ENCODE peak calls at places on chromosomes 12 and 14, in six cellular contexts. B is H9, Z is A549, O is suprapubic skin, H is WERI-Rb-1, M is B cell. W is an unnamed sample.

GRCh38 chr12:57341275-57341990 is 89.4 kb downstream of the R3HDM2 start:
- DNase-seq in O (no peak), B (no peak), Z (peak), H (no peak), M (no peak), W (no peak)

GRCh38 chr12:49066120-49066519 is 3.7 kb downstream of the RHEBL1 start:
- DNase-seq in Z (no peak), B (no peak), M (no peak), O (no peak), H (no peak), W (no peak)

GRCh38 chr14:74525361-74525851 is 31.8 kb downstream of the ISCA2 start:
- DNase-seq in H (no peak), O (no peak), B (no peak), M (no peak), Z (no peak), W (no peak)

GRCh38 chr12:89319111-89319510 is 33.2 kb downstream of the DUSP6 start:
- DNase-seq in H (peak), O (no peak), M (no peak), B (no peak), Z (no peak), W (peak)

GRCh38 chr14:63578300-63578699 is 35.1 kb upstream of the PPP2R5E start:
- DNase-seq in O (no peak), Z (no peak), H (no peak), M (no peak), B (no peak), W (no peak)

GRCh38 chr12:123089631-123090353 is 61.1 kb downstream of the PITPNM2 start:
- DNase-seq in M (no peak), H (no peak), O (no peak), Z (peak), B (no peak), W (peak)

GRCh38 chr14:39425947-39426346 is 6.3 kb downstream of the FBXO33 start:
- DNase-seq in M (no peak), O (no peak), B (no peak), Z (no peak), H (no peak), W (no peak)

GRCh38 chr14:25463475-25463874 is 413.5 kb upstream of the STXBP6 start:
- DNase-seq in H (no peak), O (no peak), Z (no peak), M (no peak), B (no peak), W (no peak)

GRCh38 chr14:90676859-90677258 is 139.4 kb downstream of the TTC7B start:
- DNase-seq in Z (no peak), M (no peak), O (no peak), B (no peak), H (no peak), W (no peak)

GRCh38 chr14:87368751-87369150 is 624.2 kb downstream of the GALC start:
- DNase-seq in O (no peak), B (no peak), H (no peak), Z (no peak), M (no peak), W (no peak)

GRCh38 chr12:121538699-121539061 is 42.1 kb downstream of the KDM2B start:
- DNase-seq in B (peak), Z (peak), M (no peak), H (peak), O (no peak), W (peak)

GRCh38 chr14:42110167-42110566 is 503.5 kb downstream of the LRFN5 start:
- DNase-seq in B (peak), M (no peak), O (no peak), H (peak), Z (peak), W (peak)

GRCh38 chr12:54734196-54734950 is 86.2 kb upstream of the DCD start:
- DNase-seq in H (no peak), B (no peak), O (no peak), Z (no peak), M (no peak), W (no peak)

GRCh38 chr12:65823481-65824313 is 586 bp upstream of the HMGA2 start:
- DNase-seq in O (no peak), H (peak), B (peak), M (peak), Z (peak), W (peak)

GRCh38 chr12:121724930-121725329 is 12.4 kb downstream of the TMEM120B start:
- DNase-seq in O (no peak), B (no peak), M (no peak), Z (no peak), H (no peak), W (no peak)

GRCh38 chr12:42130670-42131402 is 13.8 kb downstream of the GXYLT1 start:
- DNase-seq in B (no peak), O (no peak), H (no peak), M (no peak), Z (no peak), W (peak)

GRCh38 chr12:57755454-57756372 is 810 bp downstream of the MARCHF9 start:
- DNase-seq in O (no peak), Z (no peak), M (peak), H (no peak), B (no peak), W (no peak)

GRCh38 chr12:87344699-87345098 is 684.5 kb downstream of the C12orf50 start:
- DNase-seq in O (no peak), Z (peak), B (no peak), M (no peak), H (no peak), W (peak)

GRCh38 chr12:126481688-126482087 is 1416.5 kb downstream of the AACS start:
- DNase-seq in M (no peak), H (no peak), Z (no peak), O (no peak), B (no peak), W (no peak)

GRCh38 chr14:72706485-72706884 is 187.4 kb downstream of the DPF3 start:
- DNase-seq in O (no peak), M (no peak), B (no peak), Z (no peak), H (no peak), W (no peak)

GRCh38 chr12:80846930-80847329 is 90.8 kb downstream of the LIN7A start:
- DNase-seq in O (no peak), Z (no peak), H (no peak), M (no peak), B (no peak), W (no peak)

GRCh38 chr14:58878740-58879139 is 241.0 kb downstream of the DACT1 start:
- DNase-seq in H (no peak), B (no peak), Z (no peak), O (no peak), M (no peak), W (no peak)

GRCh38 chr14:58887931-58888330 is 250.2 kb downstream of the DACT1 start:
- DNase-seq in Z (no peak), M (no peak), O (no peak), B (no peak), H (no peak), W (no peak)

GRCh38 chr14:58882577-58883018 is 244.8 kb downstream of the DACT1 start:
- DNase-seq in M (no peak), Z (no peak), O (no peak), B (no peak), H (no peak), W (peak)

GRCh38 chr14:58881433-58881832 is 243.7 kb downstream of the DACT1 start:
- DNase-seq in B (no peak), Z (no peak), H (no peak), O (no peak), M (no peak), W (no peak)

GRCh38 chr14:58884442-58884841 is 246.7 kb downstream of the DACT1 start:
- DNase-seq in O (no peak), M (no peak), H (no peak), Z (peak), B (no peak), W (no peak)
- TF ChIP-seq CTCF in O (no peak), M (no peak), H (peak), Z (peak), B (peak), W (no peak)

GRCh38 chr12:119720349-119720748 is 52.4 kb downstream of the PRKAB1 start:
- DNase-seq in H (no peak), O (no peak), M (no peak), B (no peak), Z (no peak), W (no peak)
- TF ChIP-seq CTCF in H (no peak), O (no peak), M (no peak), B (no peak), Z (no peak), W (no peak)

DNA sequence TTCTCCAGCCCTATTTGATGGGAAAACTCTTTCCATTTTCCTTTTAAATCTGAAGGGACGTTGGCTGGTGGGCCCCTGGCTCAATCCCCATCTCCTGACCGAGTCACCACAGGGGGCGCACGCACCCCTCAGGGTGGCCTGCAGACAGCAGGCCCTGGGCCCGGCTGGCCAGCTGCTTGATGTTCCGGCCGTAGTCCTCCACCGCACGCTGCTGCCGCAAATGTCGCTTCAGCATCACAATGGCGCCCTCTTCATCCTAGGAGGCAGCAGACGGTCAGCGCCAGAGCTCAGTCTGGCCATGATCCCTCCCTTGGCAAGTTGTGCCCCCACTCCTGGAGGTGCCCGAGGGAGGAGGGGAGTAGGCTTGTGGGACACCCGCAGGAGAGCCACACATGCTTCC is 70.0 kb downstream of the PLEKHG3 start:
- DNase-seq in B (no peak), M (no peak), O (no peak), Z (no peak), H (no peak), W (no peak)
- TF ChIP-seq CTCF in B (no peak), M (no peak), O (no peak), Z (no peak), H (no peak), W (no peak)

GRCh38 chr14:23307687-23308644 is 1.3 kb downstream of the BCL2L2 start:
- DNase-seq in B (no peak), M (no peak), H (no peak), Z (peak), O (peak), W (peak)

GRCh38 chr14:23308721-23309445 is 2.2 kb downstream of the BCL2L2 start:
- DNase-seq in H (no peak), M (no peak), Z (no peak), B (no peak), O (no peak), W (no peak)

GRCh38 chr14:23306113-23306411 is 571 bp upstream of the BCL2L2 start:
- DNase-seq in B (no peak), M (no peak), Z (no peak), H (no peak), O (no peak), W (no peak)

GRCh38 chr14:23306412-23307145 is at the start of gene BCL2L2:
- DNase-seq in B (peak), M (peak), Z (peak), O (peak), H (peak), W (peak)

GRCh38 chr14:23307146-23307447 is 464 bp downstream of the BCL2L2 start:
- DNase-seq in O (no peak), B (no peak), M (no peak), H (no peak), Z (no peak), W (no peak)
- TF ChIP-seq CTCF in O (no peak), B (no peak), M (no peak), H (no peak), Z (no peak), W (no peak)

GRCh38 chr14:51139221-51139681 is 44.3 kb upstream of the TRIM9 start:
- DNase-seq in H (peak), O (no peak), Z (no peak), M (no peak), B (no peak), W (peak)
- TF ChIP-seq CTCF in H (no peak), O (no peak), Z (no peak), M (no peak), B (no peak), W (no peak)

GRCh38 chr12:31324116-31324844 is 1.7 kb downstream of the SINHCAF start:
- DNase-seq in Z (peak), M (peak), H (peak), O (peak), B (peak), W (peak)
- TF ChIP-seq CTCF in Z (no peak), M (peak), H (peak), O (no peak), B (peak), W (no peak)

DNA sequence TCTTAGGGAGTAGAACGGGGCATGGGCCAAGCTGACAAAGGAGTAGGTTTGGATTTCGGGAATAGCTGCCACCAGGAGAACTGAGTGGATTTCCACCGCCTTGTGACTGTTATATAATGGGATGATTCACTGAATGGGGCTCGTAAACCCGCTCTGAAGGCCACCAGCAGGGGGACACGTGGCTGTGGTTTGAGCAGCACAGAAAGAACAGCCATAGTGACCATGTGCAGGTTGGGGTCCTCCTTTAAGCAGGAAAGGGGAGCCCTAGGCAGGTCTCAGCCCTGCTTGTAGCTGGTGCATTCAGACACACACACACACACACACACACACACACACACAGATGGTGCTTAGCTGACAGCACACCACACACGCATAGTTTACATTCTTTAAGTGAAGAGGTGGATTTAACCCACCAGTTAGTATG is 8.6 kb upstream of the ASB2 start:
- DNase-seq in H (peak), B (peak), O (no peak), Z (peak), M (no peak), W (peak)
- TF ChIP-seq CTCF in H (peak), B (peak), O (peak), Z (peak), M (no peak), W (peak)

GRCh38 chr14:98816718-98817117 is 455.3 kb downstream of the BCL11B start:
- DNase-seq in O (no peak), Z (no peak), H (no peak), M (no peak), B (no peak), W (no peak)

GRCh38 chr14:98822917-98823316 is 449.1 kb downstream of the BCL11B start:
- DNase-seq in H (no peak), Z (no peak), B (no peak), M (no peak), O (no peak), W (no peak)

GRCh38 chr14:98819867-98820206 is 452.2 kb downstream of the BCL11B start:
- DNase-seq in O (no peak), H (no peak), M (no peak), Z (no peak), B (no peak), W (no peak)

GRCh38 chr14:98816195-98816594 is 455.8 kb downstream of the BCL11B start:
- DNase-seq in Z (no peak), O (no peak), H (no peak), B (no peak), M (no peak), W (no peak)

GRCh38 chr14:98819132-98819866 is 452.7 kb downstream of the BCL11B start:
- DNase-seq in B (peak), H (no peak), Z (no peak), O (no peak), M (no peak), W (no peak)
- TF ChIP-seq CTCF in B (no peak), H (no peak), Z (no peak), O (no peak), M (no peak), W (no peak)

DNA sequence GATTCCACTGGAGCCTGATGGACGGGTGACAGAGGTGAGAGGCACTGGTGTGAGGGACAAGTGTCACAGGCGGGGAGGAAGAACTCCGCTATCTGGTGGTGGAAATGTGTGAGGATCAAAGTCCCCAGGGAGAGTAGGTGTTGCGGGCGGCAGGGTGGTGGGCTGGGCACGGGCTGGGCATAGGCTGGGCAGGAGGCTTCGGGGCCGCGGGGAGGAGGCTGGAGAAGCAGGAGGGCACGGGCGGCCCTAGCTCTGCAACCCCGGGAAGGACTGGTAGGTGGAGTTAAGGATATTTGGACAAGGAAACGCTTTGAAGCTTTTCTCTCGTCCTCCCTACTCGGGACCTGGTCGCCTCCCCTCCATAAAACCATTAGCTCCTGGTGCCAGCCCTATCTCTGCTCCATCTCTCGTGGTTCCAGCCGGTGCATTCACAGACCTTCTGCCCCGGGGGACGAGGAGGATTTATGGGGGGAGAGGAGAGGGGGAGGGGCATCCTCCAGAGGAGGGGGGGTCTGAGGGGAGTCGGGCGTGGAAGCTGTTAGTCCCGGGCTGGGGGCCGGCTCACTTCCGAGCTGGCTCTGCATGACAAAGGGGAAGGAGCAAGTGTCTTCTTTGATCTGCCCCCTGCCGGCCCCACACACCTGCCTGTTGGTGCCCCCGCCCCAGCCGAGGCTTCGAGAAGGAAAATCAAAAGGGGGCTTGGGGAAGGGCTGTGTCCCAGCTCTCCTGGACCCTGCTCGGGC is 478 bp downstream of the WNT5B start:
- DNase-seq in O (no peak), H (peak), B (peak), Z (no peak), M (peak), W (no peak)
- TF ChIP-seq CTCF in O (no peak), H (peak), B (peak), Z (no peak), M (peak), W (peak)